ENCODE peak calls at places on chromosome 6, in four cellular contexts. S is IMR-90, A is psoas muscle, K is neural progenitor cell. E is an unnamed sample.

GRCh38 chr6:156933201-156934053 is 156.2 kb downstream of the ARID1B start:
- DNase-seq in K (peak; percentile 86), S (no peak), A (no peak), E (no peak)

GRCh38 chr6:112218563-112218962 is 35.8 kb downstream of the LAMA4 start:
- DNase-seq in S (no peak), K (no peak), A (peak; percentile 43), E (no peak)

GRCh38 chr6:125794342-125795137 is 3.8 kb downstream of the NCOA7 start:
- DNase-seq in K (no peak), A (no peak), S (peak; percentile 55), E (no peak)

GRCh38 chr6:63554782-63555181 is 17.5 kb upstream of the LOC128125822 start:
- DNase-seq in K (no peak), S (no peak), A (no peak), E (no peak)

GRCh38 chr6:4270799-4271198 is 135.4 kb upstream of the ECI2 start:
- DNase-seq in K (no peak), A (no peak), S (peak; percentile 68), E (no peak)

GRCh38 chr6:168344338-168344737 is 24.8 kb upstream of the DACT2 start:
- DNase-seq in K (no peak), S (no peak), A (no peak), E (no peak)

GRCh38 chr6:78599526-78599925 is 267.8 kb upstream of the IRAK1BP1 start:
- DNase-seq in A (no peak), K (no peak), S (peak; percentile 43), E (no peak)

GRCh38 chr6:136923116-136923953 is 1.2 kb downstream of the SLC35D3 start:
- DNase-seq in S (no peak), A (no peak), K (peak; percentile 10), E (peak; percentile 74)

GRCh38 chr6:39553811-39554802 is 171.1 kb downstream of the KIF6 start:
- DNase-seq in A (peak; percentile 25), K (no peak), S (no peak), E (no peak)

GRCh38 chr6:26197736-26198625 is 110.8 kb downstream of the HFE start:
- DNase-seq in A (no peak), K (peak; percentile 46), S (peak; percentile 27), E (no peak)

GRCh38 chr6:109349419-109349987 is 32.8 kb downstream of the CD164 start:
- DNase-seq in K (no peak), A (no peak), S (peak; percentile 82), E (peak; percentile 56)

GRCh38 chr6:54282186-54282585 is 26.1 kb upstream of the TINAG start:
- DNase-seq in S (peak; percentile 89), K (no peak), A (no peak), E (no peak)

GRCh38 chr6:93105017-93105416 is 314.3 kb downstream of the EPHA7 start:
- DNase-seq in K (no peak), S (peak; percentile 60), A (no peak), E (no peak)

GRCh38 chr6:170441316-170441715 is 111.8 kb downstream of the PSMB1 start:
- DNase-seq in S (peak; percentile 55), A (no peak), K (no peak), E (no peak)

GRCh38 chr6:130183271-130184222 is 39.2 kb downstream of the SAMD3 start:
- DNase-seq in A (no peak), K (no peak), S (no peak), E (no peak)

GRCh38 chr6:71367763-71368162 is 79.2 kb downstream of the OGFRL1 start:
- DNase-seq in S (peak; percentile 17), A (no peak), K (no peak), E (no peak)

GRCh38 chr6:71368284-71368683 is 79.7 kb downstream of the OGFRL1 start:
- DNase-seq in K (no peak), A (no peak), S (no peak), E (no peak)

DNA sequence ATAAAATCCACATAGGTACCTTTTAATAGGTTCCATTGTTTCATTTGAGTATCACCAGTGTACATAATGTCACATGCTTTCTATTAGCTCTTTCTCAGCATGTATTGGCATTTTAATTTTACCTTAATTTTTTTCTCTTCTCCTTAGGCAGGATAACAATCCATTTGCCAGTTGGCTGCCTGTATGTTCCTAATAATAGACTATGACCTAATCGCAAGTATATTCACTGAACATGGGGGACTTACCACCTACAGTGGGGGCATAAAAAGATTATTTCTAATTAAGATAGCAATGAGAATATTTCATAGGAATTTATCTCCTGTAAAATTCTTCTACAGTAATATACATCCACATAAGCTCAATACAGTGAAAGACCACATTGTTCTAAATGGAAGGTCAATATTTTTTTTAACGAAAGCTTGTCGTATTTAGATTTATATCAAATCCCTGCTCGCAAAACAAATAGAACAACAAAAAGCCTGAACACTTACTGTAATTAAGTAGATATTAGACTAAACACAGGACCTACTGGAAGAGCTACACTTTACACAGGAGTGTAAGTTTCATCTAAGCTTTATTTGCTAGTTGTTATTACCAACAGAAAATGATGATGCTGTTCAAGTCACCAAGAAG is 76.4 kb downstream of the OGFRL1 start:
- DNase-seq in A (no peak), S (peak; percentile 20), K (no peak), E (no peak)
- H3K9me3 ChIP-seq in A (no peaks in the 10 kb centered on the region), S (no peaks in the 10 kb centered on the region), K (no peaks in the 10 kb centered on the region), E (no peaks in the 10 kb centered on the region)

DNA sequence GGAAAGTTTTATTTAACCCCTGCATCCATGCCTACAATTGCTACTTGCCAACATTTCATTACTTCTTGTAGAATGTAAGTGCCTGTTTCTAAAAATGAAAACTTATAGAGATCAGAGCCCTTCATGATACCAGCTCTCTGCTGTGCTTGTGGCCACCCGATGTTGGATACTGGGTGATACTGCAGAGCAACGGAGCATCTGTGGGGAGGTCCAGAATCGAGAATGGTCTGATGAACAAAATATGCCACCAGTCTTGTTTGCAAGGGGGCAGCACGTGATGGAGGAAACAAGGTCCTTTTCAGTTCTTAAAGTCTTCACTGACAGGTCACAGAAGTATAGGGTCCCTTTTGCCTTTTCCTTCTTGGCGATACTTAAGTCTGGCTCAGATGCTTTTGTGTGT is 296.6 kb downstream of the QKI start:
- DNase-seq in K (no peak), S (no peak), A (no peak), E (no peak)
- H3K4me1 ChIP-seq in K (no peaks in the 10 kb centered on the region), S (peaks cover 1% of the 10 kb centered on the region), A (peaks cover 67% of the 10 kb centered on the region), E (no peaks in the 10 kb centered on the region)

DNA sequence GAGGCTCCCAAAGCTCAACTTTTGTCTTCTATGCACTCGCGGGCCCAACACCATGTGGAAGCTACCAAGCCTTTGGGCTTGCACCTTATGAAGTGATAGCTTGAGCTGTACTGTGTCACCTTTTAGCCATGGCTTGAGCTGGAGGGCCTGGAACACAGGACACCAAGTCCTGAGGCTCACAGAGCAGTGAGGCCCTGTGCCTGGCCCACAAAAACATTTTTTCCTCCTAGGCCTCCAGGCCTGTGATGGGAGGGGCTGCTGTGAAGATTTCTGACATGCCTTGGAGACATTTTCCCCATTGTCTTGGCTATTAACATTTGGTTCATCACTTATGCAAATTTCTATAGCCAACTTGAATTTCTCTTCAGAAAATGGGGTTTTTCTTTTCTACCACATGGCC is 96.5 kb downstream of the MMUT start:
- DNase-seq in A (no peak), K (no peak), S (no peak), E (no peak)
- H3K9me3 ChIP-seq in A (no peaks in the 10 kb centered on the region), K (no peaks in the 10 kb centered on the region), S (peaks cover 2% of the 10 kb centered on the region), E (no peaks in the 10 kb centered on the region)

GRCh38 chr6:90106449-90106848 is 190.2 kb downstream of the BACH2 start:
- DNase-seq in K (no peak), A (no peak), S (no peak), E (no peak)

GRCh38 chr6:90105766-90106165 is 190.9 kb downstream of the BACH2 start:
- DNase-seq in S (no peak), K (no peak), A (no peak), E (no peak)

GRCh38 chr6:90101403-90101802 is 195.2 kb downstream of the BACH2 start:
- DNase-seq in K (no peak), S (no peak), A (no peak), E (no peak)

GRCh38 chr6:90100059-90100665 is 196.5 kb downstream of the BACH2 start:
- DNase-seq in A (no peak), S (no peak), K (no peak), E (no peak)

GRCh38 chr6:90103056-90103793 is 193.4 kb downstream of the BACH2 start:
- DNase-seq in S (no peak), K (no peak), A (no peak), E (no peak)
- H3K4me1 ChIP-seq in S (peaks cover 5% of the 10 kb centered on the region), K (peaks cover 11% of the 10 kb centered on the region), A (peaks cover 11% of the 10 kb centered on the region), E (no peaks in the 10 kb centered on the region)

DNA sequence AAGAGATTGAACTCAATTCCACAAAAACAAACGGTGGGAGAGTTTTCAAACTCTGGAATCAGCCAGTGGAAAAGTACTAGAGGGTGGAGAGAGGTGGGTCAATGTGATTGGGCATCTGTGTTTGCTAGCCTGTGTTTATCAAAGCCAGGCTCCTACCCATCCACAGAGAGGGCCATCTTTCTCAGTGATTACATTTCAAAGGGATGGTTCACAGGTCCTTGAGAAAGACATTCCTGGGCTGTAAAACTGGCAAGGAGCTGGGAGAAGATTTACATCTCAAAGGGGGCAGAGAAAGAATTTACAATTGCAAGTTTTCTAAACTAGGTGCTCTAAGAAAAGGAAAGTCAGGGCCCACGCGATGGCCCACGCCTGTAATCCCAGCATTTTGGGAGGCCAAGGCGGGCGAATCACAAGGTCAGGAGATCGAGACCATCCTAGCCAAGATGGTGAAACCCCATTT is 146.8 kb upstream of the UST start:
- DNase-seq in S (peak; percentile 62), K (peak; percentile 34), A (no peak), E (no peak)
- H3K9me3 ChIP-seq in S (no peaks in the 10 kb centered on the region), K (peaks cover 4% of the 10 kb centered on the region), A (no peaks in the 10 kb centered on the region), E (no peaks in the 10 kb centered on the region)

GRCh38 chr6:11202513-11203305 is 29.8 kb downstream of the NEDD9 start:
- DNase-seq in K (peak; percentile 70), S (peak; percentile 41), A (no peak), E (no peak)

GRCh38 chr6:11201772-11202512 is 30.5 kb downstream of the NEDD9 start:
- DNase-seq in S (no peak), K (no peak), A (no peak), E (no peak)

GRCh38 chr6:11201015-11201414 is 31.5 kb downstream of the NEDD9 start:
- DNase-seq in K (no peak), S (no peak), A (no peak), E (no peak)

GRCh38 chr6:11198663-11199603 is 33.5 kb downstream of the NEDD9 start:
- DNase-seq in K (no peak), A (no peak), S (no peak), E (no peak)

DNA sequence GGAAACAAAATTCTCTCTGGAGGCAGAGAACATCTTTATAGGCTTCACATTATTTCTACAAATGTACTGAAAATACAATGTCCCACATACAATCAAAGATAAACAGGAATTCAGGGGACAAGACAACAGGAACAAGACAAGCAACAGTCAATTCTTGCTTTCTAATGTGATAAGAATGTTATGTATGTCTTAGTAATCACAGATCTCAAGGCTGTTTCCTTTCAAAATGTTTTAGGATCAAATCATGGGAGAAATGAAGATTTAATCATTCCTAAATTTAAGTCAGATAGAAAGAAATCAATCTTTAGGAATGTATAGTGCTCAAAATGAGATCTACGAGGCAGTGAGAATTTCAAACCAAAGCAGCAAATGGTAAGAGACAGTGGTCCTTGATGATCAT is 32.1 kb downstream of the NEDD9 start:
- DNase-seq in A (no peak), S (peak; percentile 46), K (no peak), E (no peak)
- H3K4me1 ChIP-seq in A (no peaks in the 10 kb centered on the region), S (peaks cover 42% of the 10 kb centered on the region), K (peaks cover 55% of the 10 kb centered on the region), E (peaks cover 5% of the 10 kb centered on the region)